ENCODE peak calls at places on chromosomes 12 and 14, in five cellular contexts. Y is GM12878, C is endothelial cell of umbilical vein, F is psoas muscle, N is pancreas. G is an unnamed sample.

GRCh38 chr14:36835145-36835544 is 173.5 kb downstream of the PAX9 start:
- DNase-seq in Y (no peak), C (no peak), F (no peak), N (no peak), G (no peak)

GRCh38 chr14:50560929-50561280 is 960 bp downstream of the ATL1 start:
- DNase-seq in Y (no peak), C (peak; percentile 26), F (peak; percentile 85), N (peak; percentile 82), G (peak; percentile 54)

GRCh38 chr12:89472508-89472907 is 52.1 kb downstream of the GALNT4 start:
- DNase-seq in Y (no peak), C (no peak), F (no peak), N (no peak), G (no peak)

GRCh38 chr14:90409209-90409730 is 12.4 kb downstream of the CALM1 start:
- DNase-seq in Y (no peak), C (peak; percentile 99), F (peak; percentile 38), N (no peak), G (peak; percentile 98)

GRCh38 chr14:96592591-96593388 is 90.6 kb downstream of the PAPOLA start:
- DNase-seq in Y (no peak), C (peak; percentile 34), F (no peak), N (peak; percentile 20), G (no peak)

GRCh38 chr12:96238336-96239031 is 44.3 kb downstream of the ELK3 start:
- DNase-seq in Y (no peak), C (no peak), F (no peak), N (no peak), G (no peak)

GRCh38 chr12:95198914-95199313 is 18.4 kb downstream of the FGD6 start:
- DNase-seq in Y (peak; percentile 49), C (no peak), F (no peak), N (no peak), G (no peak)

GRCh38 chr12:54017845-54018607 is 9.2 kb downstream of the HOXC8 start:
- DNase-seq in Y (peak; percentile 79), C (peak; percentile 65), F (peak; percentile 88), N (peak; percentile 73), G (no peak)

GRCh38 chr12:30985814-30986452 is 59.4 kb downstream of the TSPAN11 start:
- DNase-seq in Y (no peak), C (peak; percentile 65), F (peak; percentile 35), N (no peak), G (peak; percentile 50)

GRCh38 chr12:13347241-13348043 is 150.9 kb downstream of the EMP1 start:
- DNase-seq in Y (no peak), C (no peak), F (peak; percentile 42), N (no peak), G (peak; percentile 70)

GRCh38 chr12:130990034-130990433 is 36.3 kb downstream of the ADGRD1 start:
- DNase-seq in Y (no peak), C (no peak), F (no peak), N (no peak), G (no peak)

GRCh38 chr14:34826661-34827060 is 48.5 kb downstream of the BAZ1A start:
- DNase-seq in Y (no peak), C (no peak), F (no peak), N (no peak), G (peak; percentile 23)

GRCh38 chr12:104596128-104596799 is 139.5 kb downstream of the CHST11 start:
- DNase-seq in Y (no peak), C (no peak), F (peak; percentile 21), N (no peak), G (peak; percentile 84)

GRCh38 chr12:3456809-3457208 is 34.2 kb upstream of the PRMT8 start:
- DNase-seq in Y (no peak), C (no peak), F (no peak), N (no peak), G (no peak)

GRCh38 chr12:39464976-39465375 is 22.1 kb upstream of the KIF21A start:
- DNase-seq in Y (no peak), C (no peak), F (no peak), N (no peak), G (no peak)

GRCh38 chr14:102958461-102958860 is 36.0 kb downstream of the AMN start:
- DNase-seq in Y (no peak), C (no peak), F (no peak), N (no peak), G (no peak)
- H3K36me3 ChIP-seq in Y (peaks cover 15% of the 10 kb centered on the region), C (peaks cover 46% of the 10 kb centered on the region), F (peaks cover 99% of the 10 kb centered on the region), N (no peaks in the 10 kb centered on the region), G (peaks cover 83% of the 10 kb centered on the region)

DNA sequence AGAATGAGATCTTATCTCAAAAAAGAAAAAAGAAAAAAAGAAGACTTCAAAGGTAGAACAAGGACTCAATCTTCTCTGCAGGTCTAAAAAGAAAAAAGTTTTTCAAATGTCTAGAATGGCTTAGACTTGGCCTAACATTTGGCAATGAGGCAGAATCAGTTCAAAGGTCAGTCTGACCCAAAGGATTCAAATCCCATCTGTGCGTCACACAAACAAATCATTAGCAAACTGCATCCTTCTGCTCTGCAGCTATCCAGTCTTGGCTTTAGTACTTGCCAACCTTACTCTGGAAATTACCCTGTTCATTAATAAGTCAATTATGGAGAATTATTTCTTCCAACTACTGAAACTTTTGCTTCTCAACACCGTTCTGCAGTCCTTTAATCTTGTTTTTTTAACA is 3.1 kb downstream of the YAF2 start:
- DNase-seq in Y (no peak), C (no peak), F (no peak), N (no peak), G (no peak)
- H3K27ac ChIP-seq in Y (peak overlapping the region; percentile 42), C (no peak overlapping the region), F (peak overlapping the region; percentile 96), N (no peak overlapping the region), G (no peak overlapping the region)

DNA sequence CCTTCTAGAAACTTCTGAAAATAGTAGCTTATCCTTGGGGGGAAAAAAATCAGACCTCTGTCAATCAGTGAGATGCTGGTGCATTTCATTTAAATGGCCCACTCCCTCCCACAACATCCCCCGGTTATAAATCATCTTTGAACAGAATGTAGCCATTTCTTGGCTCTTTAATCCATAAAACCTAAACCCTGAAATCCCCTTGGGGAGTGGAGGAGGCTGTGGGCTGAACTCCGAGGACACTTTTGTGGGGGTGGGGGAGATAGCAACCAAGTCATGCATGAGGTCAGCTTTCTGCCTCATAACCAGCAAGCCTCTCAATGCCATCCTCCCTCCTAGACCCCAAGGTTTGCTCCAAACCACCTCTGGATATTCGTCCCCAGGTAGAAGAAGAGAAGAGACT is 21.0 kb downstream of the HRK start:
- DNase-seq in Y (no peak), C (no peak), F (no peak), N (no peak), G (no peak)
- H3K36me3 ChIP-seq in Y (no peaks in the 10 kb centered on the region), C (no peaks in the 10 kb centered on the region), F (no peaks in the 10 kb centered on the region), N (no peaks in the 10 kb centered on the region), G (no peaks in the 10 kb centered on the region)

GRCh38 chr12:48907243-48907642 is 18.0 kb downstream of the FKBP11 start:
- DNase-seq in Y (no peak), C (no peak), F (no peak), N (no peak), G (no peak)
- H3K27ac ChIP-seq in Y (no peak overlapping the region), C (no peak overlapping the region), F (no peak overlapping the region), N (no peak overlapping the region), G (no peak overlapping the region)

DNA sequence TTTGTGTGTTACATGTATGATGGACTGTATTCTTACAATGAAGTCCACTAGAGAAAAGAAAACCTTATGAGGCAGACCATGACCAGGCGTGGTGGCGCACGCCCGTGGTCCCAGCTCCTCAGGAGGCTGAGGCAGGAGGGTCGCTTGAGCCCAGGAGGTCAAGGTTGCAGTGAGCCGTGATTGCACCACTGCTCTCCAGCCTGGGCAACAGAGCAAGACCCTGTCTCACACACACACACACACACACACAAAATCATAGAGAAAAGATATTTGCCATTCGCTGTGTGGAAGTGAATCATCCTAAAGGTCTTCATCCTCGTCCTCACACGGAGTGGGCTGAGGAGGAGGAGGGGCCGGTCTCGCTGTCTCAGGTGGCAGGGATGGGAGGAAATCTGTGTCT is 32.3 kb downstream of the LRCOL1 start:
- DNase-seq in Y (no peak), C (no peak), F (no peak), N (no peak), G (no peak)
- H3K36me3 ChIP-seq in Y (no peaks in the 10 kb centered on the region), C (peaks cover 32% of the 10 kb centered on the region), F (peaks cover 73% of the 10 kb centered on the region), N (peaks cover 2% of the 10 kb centered on the region), G (peaks cover 17% of the 10 kb centered on the region)

GRCh38 chr12:27589419-27589818 is 65.4 kb downstream of the PPFIBP1 start:
- DNase-seq in Y (no peak), C (no peak), F (no peak), N (no peak), G (no peak)
- H3K27ac ChIP-seq in Y (no peak overlapping the region), C (no peak overlapping the region), F (no peak overlapping the region), N (no peak overlapping the region), G (no peak overlapping the region)

G was measured in brain microvascular endothelial cell.